ENCODE peak calls at places on chromosomes 6 and 20, in eight cellular contexts. Q, C, B, V, D, T, A and O are unnamed samples.

GRCh38 chr6:32852844-32853540 is 512 bp downstream of the TAP1 start:
- DNase-seq in Q (peak; percentile 72), C (peak; percentile 45), B (peak; percentile 31), V (peak; percentile 47), D (no peak), T (peak; percentile 64), A (peak; percentile 22), O (peak; percentile 21)

GRCh38 chr6:37311666-37312473 is 41.9 kb upstream of the RNF8 start:
- DNase-seq in Q (no peak), C (peak; percentile 13), B (peak; percentile 59), V (no peak), D (no peak), T (no peak), A (peak; percentile 39), O (peak; percentile 55)

GRCh38 chr20:9949563-9949962 is 85.2 kb upstream of the ANKEF1 start:
- DNase-seq in Q (no peak), C (no peak), B (no peak), V (no peak), D (no peak), T (no peak), A (no peak), O (no peak)

GRCh38 chr20:5933802-5934436 is 16.4 kb downstream of the TRMT6 start:
- DNase-seq in Q (peak; percentile 48), C (no peak), B (no peak), V (no peak), D (no peak), T (peak; percentile 9), A (no peak), O (peak; percentile 15)

GRCh38 chr6:169248521-169248971 is 5.1 kb downstream of the THBS2 start:
- DNase-seq in Q (no peak), C (no peak), B (no peak), V (peak; percentile 24), D (no peak), T (no peak), A (no peak), O (no peak)

GRCh38 chr20:1897965-1898464 is 2.8 kb downstream of the SIRPA start:
- DNase-seq in Q (peak; percentile 77), C (no peak), B (peak; percentile 52), V (no peak), D (no peak), T (no peak), A (no peak), O (no peak)

GRCh38 chr20:39885975-39886649 is 802.9 kb downstream of the MAFB start:
- DNase-seq in Q (peak; percentile 16), C (peak; percentile 84), B (peak; percentile 94), V (peak; percentile 38), D (no peak), T (peak; percentile 16), A (peak; percentile 91), O (peak; percentile 69)

GRCh38 chr6:140897804-140898573 is 1234.7 kb upstream of the GJE1 start:
- DNase-seq in Q (no peak), C (no peak), B (no peak), V (no peak), D (no peak), T (no peak), A (no peak), O (no peak)

GRCh38 chr6:79077680-79078056 is 386 bp downstream of the PHIP start:
- DNase-seq in Q (peak; percentile 71), C (no peak), B (no peak), V (peak; percentile 49), D (peak; percentile 73), T (peak; percentile 57), A (no peak), O (no peak)

GRCh38 chr6:115969207-115969929 is 91.3 kb downstream of the FRK start:
- DNase-seq in Q (no peak), C (peak; percentile 20), B (no peak), V (no peak), D (no peak), T (peak; percentile 3), A (peak; percentile 1), O (no peak)

GRCh38 chr6:20652276-20652675 is 118.0 kb downstream of the CDKAL1 start:
- DNase-seq in Q (no peak), C (no peak), B (no peak), V (no peak), D (no peak), T (no peak), A (no peak), O (no peak)

DNA sequence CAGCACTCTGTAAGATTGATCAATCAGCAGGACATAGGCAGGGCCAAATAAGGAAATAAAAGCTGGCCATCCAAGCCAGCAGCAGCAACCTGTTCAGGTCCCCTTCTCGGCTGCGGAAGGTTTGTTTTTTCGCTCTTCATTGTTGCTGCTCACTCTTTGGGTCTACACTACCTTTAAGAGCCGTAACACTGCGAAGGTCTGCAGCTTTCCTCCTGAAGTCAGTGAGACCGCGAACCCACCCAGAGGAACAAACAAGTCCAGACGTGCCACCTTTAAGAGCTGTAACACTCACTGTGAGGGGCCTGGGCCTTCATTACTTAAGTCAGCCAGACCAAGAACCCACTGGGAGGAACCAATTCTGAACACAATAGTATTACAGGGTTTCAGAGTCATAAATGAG is 223.2 kb upstream of the EXOC2 start:
- DNase-seq in Q (no peak), C (no peak), B (no peak), V (no peak), D (no peak), T (no peak), A (no peak), O (no peak)
- TF ChIP-seq CTCF in Q (no peak), C (no peak), B (no peak), V (no peak), D (no peak), T (no peak), A (no peak), O (no peak)

GRCh38 chr6:84728602-84729001 is 35.8 kb downstream of the TBX18 start:
- DNase-seq in Q (no peak), C (peak; percentile 32), B (peak; percentile 23), V (no peak), D (no peak), T (no peak), A (peak; percentile 14), O (peak; percentile 25)
- TF ChIP-seq CTCF in Q (no peak), C (peak; percentile 49), B (peak; percentile 57), V (no peak), D (peak; percentile 65), T (peak; percentile 46), A (peak; percentile 45), O (peak; percentile 76)

GRCh38 chr6:166008441-166009369 is 158.9 kb downstream of the TBXT start:
- DNase-seq in Q (no peak), C (peak; percentile 64), B (peak; percentile 68), V (no peak), D (peak; percentile 87), T (no peak), A (peak; percentile 80), O (no peak)
- TF ChIP-seq CTCF in Q (no peak), C (peak; percentile 16), B (peak; percentile 17), V (no peak), D (peak; percentile 50), T (no peak), A (peak; percentile 51), O (no peak)

GRCh38 chr6:17883665-17884500 is 103.6 kb downstream of the KIF13A start:
- DNase-seq in Q (no peak), C (no peak), B (no peak), V (no peak), D (no peak), T (no peak), A (no peak), O (no peak)

GRCh38 chr6:17885889-17886576 is 101.4 kb downstream of the KIF13A start:
- DNase-seq in Q (no peak), C (no peak), B (no peak), V (no peak), D (no peak), T (no peak), A (no peak), O (no peak)

GRCh38 chr6:17885079-17885478 is 102.4 kb downstream of the KIF13A start:
- DNase-seq in Q (no peak), C (no peak), B (peak; percentile 11), V (no peak), D (no peak), T (no peak), A (no peak), O (peak; percentile 27)

GRCh38 chr6:17886891-17887290 is 100.5 kb downstream of the KIF13A start:
- DNase-seq in Q (no peak), C (no peak), B (peak; percentile 82), V (no peak), D (no peak), T (no peak), A (no peak), O (peak; percentile 52)

DNA sequence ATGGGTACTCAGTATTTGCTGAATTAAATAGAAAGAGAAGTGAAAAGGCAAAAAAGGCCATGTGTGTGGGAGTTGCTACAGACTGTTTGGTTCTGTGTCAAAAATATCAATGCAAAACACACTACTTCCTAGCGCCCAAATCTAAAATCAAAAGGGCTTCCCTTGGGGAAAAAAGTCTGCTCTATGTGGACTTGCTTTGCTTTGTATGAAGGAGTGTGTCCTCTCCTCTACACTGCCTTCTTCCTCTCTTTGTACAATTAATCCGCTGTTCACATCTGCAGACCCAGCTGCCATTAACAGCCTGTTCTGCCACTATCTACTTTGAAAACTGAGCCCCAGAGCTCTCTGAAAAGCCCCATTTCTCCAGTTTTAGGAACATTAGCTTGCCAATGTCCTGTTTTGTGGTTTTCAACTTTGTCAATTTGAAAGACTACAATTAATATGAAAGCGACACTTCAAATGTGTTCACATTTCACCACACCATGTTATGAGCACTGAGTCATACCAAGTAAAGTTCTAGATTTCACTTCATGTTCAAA is 102.9 kb downstream of the KIF13A start:
- DNase-seq in Q (peak; percentile 42), C (no peak), B (peak; percentile 22), V (no peak), D (no peak), T (no peak), A (no peak), O (no peak)
- TF ChIP-seq CTCF in Q (no peak), C (no peak), B (no peak), V (no peak), D (no peak), T (no peak), A (no peak), O (no peak)

DNA sequence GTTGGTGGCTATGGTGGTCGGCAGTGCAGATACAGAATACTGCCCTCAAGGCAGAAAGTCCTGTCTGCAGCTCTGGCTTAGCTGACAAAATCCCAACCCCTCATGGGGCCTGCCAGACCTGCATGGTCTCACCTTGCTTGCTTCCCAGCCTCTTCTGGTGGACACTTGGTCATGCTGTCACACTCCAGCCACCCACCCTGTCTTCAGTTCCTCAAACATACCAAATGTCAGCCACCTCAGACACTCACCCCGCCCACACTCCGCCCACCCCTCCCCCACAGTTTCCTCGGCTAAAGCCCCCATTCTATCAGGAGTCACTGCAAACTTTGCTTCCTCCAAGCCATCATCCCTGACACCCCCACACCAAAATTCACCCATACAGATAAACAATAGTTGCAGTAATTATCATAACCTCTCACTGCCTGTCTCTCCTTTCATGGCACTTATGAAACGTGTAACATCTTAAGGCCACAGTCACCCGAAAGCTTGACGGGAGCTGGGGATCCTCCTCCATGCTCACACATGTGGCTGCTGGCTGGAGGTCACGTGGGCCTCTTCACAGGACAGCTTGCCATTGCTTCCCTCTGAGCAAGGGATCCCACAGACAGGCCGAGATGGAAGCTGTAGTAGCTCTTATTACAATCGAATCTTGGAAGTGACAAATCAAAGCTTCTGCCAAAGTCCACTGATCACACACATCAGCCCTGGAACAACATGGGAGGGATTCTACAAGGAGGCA is 202.2 kb downstream of the PTPRT start:
- DNase-seq in Q (no peak), C (no peak), B (no peak), V (no peak), D (no peak), T (no peak), A (no peak), O (no peak)
- TF ChIP-seq CTCF in Q (no peak), C (no peak), B (no peak), V (no peak), D (no peak), T (no peak), A (no peak), O (no peak)